ENCODE peak calls at places on chromosomes 4 and X, in ten cellular contexts. W is colonic mucosa, M is adipocyte, N is HAP-1, Q is mesenchymal stem cell, D is endodermal cell, G is fibroblast of lung, B is right atrium auricular region, S is GM23248, F is IMR-90. Y is an unnamed sample. For H3K27me3, the result is how much of the 10 kb centered on the place peaks cover.

GRCh38 chr4:83929550-83929949 is 393.6 kb downstream of the GPAT3 start:
- DNase-seq in G (no peak), Q (no peak), M (no peak), B (no peak), F (no peak), D (no peak), S (no peak), N (no peak), W (no peak), Y (no peak)

GRCh38 chr4:46839128-46839527 is 69.9 kb downstream of the COX7B2 start:
- DNase-seq in D (peak), M (no peak), G (no peak), F (no peak), S (no peak), Q (no peak), N (no peak), W (no peak), B (no peak), Y (no peak)

GRCh38 chrX:154802838-154803410 is 2.4 kb downstream of the MPP1 start:
- DNase-seq in S (no peak), G (no peak), D (no peak), B (no peak), Q (no peak), M (no peak), F (no peak), N (no peak), W (no peak), Y (no peak)

GRCh38 chr4:73446336-73446938 is 10.4 kb downstream of the AFP start:
- DNase-seq in N (peak), D (no peak), S (peak), F (peak), M (peak), G (peak), W (no peak), Q (peak), B (no peak), Y (no peak)

GRCh38 chr4:9781343-9782135 is at the start of gene DRD5:
- DNase-seq in N (no peak), S (no peak), W (no peak), G (no peak), Q (no peak), M (no peak), D (peak), B (no peak), F (no peak), Y (no peak)

GRCh38 chr4:91904556-91904955 is 399.2 kb upstream of the GRID2 start:
- DNase-seq in F (no peak), G (no peak), S (no peak), W (no peak), N (no peak), M (no peak), Q (no peak), B (no peak), D (no peak), Y (no peak)

GRCh38 chr4:38802561-38803355 is 1.8 kb downstream of the TLR1 start:
- DNase-seq in S (no peak), N (no peak), F (no peak), G (no peak), Q (no peak), M (no peak), B (no peak), D (no peak), W (no peak), Y (no peak)

GRCh38 chr4:39825741-39826231 is 127.8 kb downstream of the UBE2K start:
- DNase-seq in Q (peak), F (peak), S (peak), B (peak), N (no peak), G (peak), D (no peak), M (peak), W (no peak), Y (no peak)

GRCh38 chrX:104660092-104660491 is 94.1 kb downstream of the IL1RAPL2 start:
- DNase-seq in S (no peak), N (no peak), M (no peak), F (no peak), G (no peak), W (no peak), D (no peak), Q (no peak), B (no peak), Y (no peak)

GRCh38 chrX:13598877-13599276 is 29.5 kb downstream of the EGFL6 start:
- DNase-seq in Q (no peak), N (peak), W (no peak), G (no peak), B (no peak), S (peak), F (peak), M (no peak), D (no peak), Y (peak)

GRCh38 chrX:10173331-10173900 is 16.6 kb downstream of the CLCN4 start:
- DNase-seq in B (peak), Q (peak), S (peak), N (peak), D (peak), M (peak), W (peak), G (peak), F (peak), Y (peak)

GRCh38 chr4:38510201-38510600 is 153.8 kb upstream of the KLF3 start:
- DNase-seq in S (no peak), F (no peak), D (no peak), M (no peak), Q (no peak), W (no peak), N (no peak), G (peak), B (no peak), Y (no peak)

GRCh38 chrX:24928114-24928513 is 87.7 kb downstream of the ARX start:
- DNase-seq in G (no peak), D (no peak), N (no peak), M (no peak), F (no peak), B (no peak), W (no peak), Q (no peak), S (no peak), Y (no peak)

GRCh38 chrX:150038356-150038755 is 100.1 kb upstream of the EOLA2 start:
- DNase-seq in B (no peak), N (no peak), D (no peak), Q (peak), M (no peak), G (no peak), W (no peak), F (no peak), S (no peak), Y (peak)

GRCh38 chrX:13825178-13825762 is 8.4 kb upstream of the GPM6B start:
- DNase-seq in M (no peak), S (no peak), G (no peak), N (no peak), W (no peak), Q (no peak), B (no peak), D (no peak), F (no peak), Y (no peak)

GRCh38 chr4:183438458-183439113 is 5.8 kb upstream of the CDKN2AIP start:
- DNase-seq in D (no peak), M (peak), B (no peak), F (peak), G (peak), W (peak), N (no peak), S (peak), Q (peak), Y (peak)

GRCh38 chr4:24394041-24394440 is 190.3 kb downstream of the DHX15 start:
- DNase-seq in W (no peak), M (no peak), D (no peak), G (peak), B (no peak), S (peak), Q (peak), F (peak), N (no peak), Y (peak)

GRCh38 chr4:8911311-8912088 is 39.9 kb upstream of the HMX1 start:
- DNase-seq in M (peak), D (peak), B (peak), N (no peak), G (no peak), Q (no peak), W (peak), S (peak), F (no peak), Y (peak)

GRCh38 chr4:3472411-3473141 is 9.5 kb downstream of the DOK7 start:
- DNase-seq in Q (no peak), F (no peak), N (no peak), D (no peak), B (no peak), G (no peak), S (no peak), W (no peak), M (no peak), Y (no peak)

GRCh38 chrX:153420851-153421599 is 9.8 kb downstream of the ZFP92 start:
- DNase-seq in B (no peak), W (no peak), D (no peak), N (no peak), Q (no peak), G (no peak), M (no peak), S (no peak), F (no peak), Y (no peak)

GRCh38 chr4:8302331-8302730 is 32.8 kb downstream of the HTRA3 start:
- DNase-seq in D (peak), G (no peak), S (no peak), Q (no peak), W (no peak), M (no peak), N (no peak), F (no peak), B (no peak), Y (no peak)

GRCh38 chrX:100413231-100413630 is 3.2 kb upstream of the PCDH19 start:
- DNase-seq in N (peak), M (peak), W (peak), S (peak), D (peak), B (peak), Q (peak), G (peak), F (peak), Y (peak)

GRCh38 chrX:130058667-130059066 is 51.6 kb downstream of the ELF4 start:
- DNase-seq in D (no peak), N (no peak), W (no peak), S (no peak), B (no peak), F (no peak), G (no peak), Q (no peak), M (no peak), Y (no peak)

GRCh38 chr4:101604976-101605375 is 185.6 kb upstream of the BANK1 start:
- DNase-seq in N (no peak), G (peak), B (no peak), F (no peak), D (no peak), M (peak), Q (no peak), S (no peak), W (no peak), Y (no peak)

GRCh38 chrX:26032141-26032917 is 105.8 kb upstream of the MAGEB18 start:
- DNase-seq in N (no peak), W (no peak), S (no peak), F (no peak), B (no peak), Q (no peak), G (peak), M (no peak), D (no peak), Y (no peak)

GRCh38 chr4:147791341-147791740 is 59.5 kb downstream of the ARHGAP10 start:
- DNase-seq in G (no peak), S (no peak), N (no peak), F (no peak), W (no peak), D (no peak), B (no peak), Q (no peak), M (no peak), Y (no peak)

GRCh38 chrX:101160001-101160400 is 59.6 kb upstream of the DRP2 start:
- DNase-seq in W (no peak), N (no peak), B (no peak), S (no peak), M (no peak), D (no peak), G (peak), Q (no peak), F (no peak), Y (no peak)

GRCh38 chrX:24495700-24496099 is 30.6 kb downstream of the PDK3 start:
- DNase-seq in S (no peak), F (no peak), B (no peak), N (no peak), Q (no peak), W (no peak), D (no peak), M (no peak), G (no peak), Y (no peak)

GRCh38 chrX:102126863-102127262 is 1.4 kb downstream of the TCEAL2 start:
- DNase-seq in D (peak), W (no peak), S (no peak), G (no peak), B (no peak), Q (no peak), M (no peak), F (no peak), N (no peak), Y (no peak)

DNA sequence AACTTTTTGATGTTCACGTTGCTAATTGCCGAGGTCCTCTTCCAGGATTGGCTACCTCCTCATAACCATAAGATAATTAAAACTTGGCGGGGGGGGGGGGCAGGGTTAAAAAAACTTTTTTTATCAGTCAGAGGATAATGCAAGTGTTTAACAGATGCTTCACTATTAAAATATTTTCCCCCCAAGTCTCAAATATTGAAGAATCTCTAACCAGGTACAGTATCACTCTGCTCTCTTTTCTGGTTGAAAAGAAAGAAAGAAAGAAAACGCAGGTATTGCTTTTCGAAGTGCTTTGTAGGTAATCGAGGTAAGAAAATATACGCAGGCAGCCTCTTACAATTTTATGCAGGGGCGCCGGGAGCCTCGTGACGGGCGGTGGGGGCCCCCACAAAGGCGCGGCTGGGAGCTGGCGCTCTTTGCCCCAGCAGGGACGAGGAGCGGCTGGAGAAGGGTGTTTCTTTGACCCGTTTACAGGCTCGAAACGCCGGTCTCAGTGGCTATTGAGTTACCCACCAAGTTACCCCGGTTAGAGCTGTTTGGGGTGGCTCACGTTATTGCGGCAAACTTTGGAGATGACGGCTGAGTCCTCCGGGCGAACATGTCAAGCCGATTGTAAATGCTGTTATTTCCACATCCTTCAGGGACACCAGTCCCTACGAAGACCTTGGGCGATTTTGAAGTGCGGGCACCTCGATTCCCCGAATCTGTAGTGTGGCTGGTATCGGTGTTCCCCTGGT is 465 bp upstream of the HAND2 start:
- DNase-seq in G (no peak), B (no peak), D (peak), W (no peak), F (no peak), N (no peak), Q (no peak), M (peak), S (peak), Y (no peak)
- H3K27me3 ChIP-seq in G (half or more), B (under half), D (half or more), W (half or more), F (half or more), N (under half), Q (half or more), M (under half), S (under half), Y (under half)

GRCh38 chr4:80192252-80192866 is 4.9 kb upstream of the PRDM8 start:
- DNase-seq in S (no peak), D (no peak), F (no peak), Q (no peak), N (no peak), W (no peak), G (no peak), B (no peak), M (no peak), Y (no peak)
- H3K27me3 ChIP-seq in S (under half), D (half or more), F (under half), Q (under half), N (under half), W (under half), G (under half), B (under half), M (under half), Y (under half)

GRCh38 chr4:110620352-110621327 is 2.2 kb downstream of the PITX2 start:
- DNase-seq in G (peak), B (no peak), Q (peak), N (no peak), S (no peak), F (no peak), M (no peak), D (peak), W (peak), Y (peak)

GRCh38 chr4:110618091-110619000 is 4.5 kb downstream of the PITX2 start:
- DNase-seq in B (no peak), N (no peak), D (peak), W (no peak), G (no peak), S (no peak), F (no peak), Q (peak), M (no peak), Y (no peak)

GRCh38 chr4:110621328-110621812 is 1.5 kb downstream of the PITX2 start:
- DNase-seq in W (no peak), G (no peak), Q (peak), N (no peak), F (no peak), M (no peak), S (no peak), D (no peak), B (no peak), Y (no peak)

GRCh38 chr4:110619001-110619350 is 3.9 kb downstream of the PITX2 start:
- DNase-seq in S (no peak), F (no peak), B (no peak), Q (no peak), W (no peak), D (no peak), M (no peak), N (no peak), G (no peak), Y (no peak)

GRCh38 chr4:110619401-110620247 is 3.3 kb downstream of the PITX2 start:
- DNase-seq in B (no peak), S (no peak), D (peak), W (no peak), F (no peak), M (no peak), G (no peak), Q (peak), N (no peak), Y (peak)
- H3K27me3 ChIP-seq in B (under half), S (under half), D (under half), W (half or more), F (half or more), M (under half), G (half or more), Q (half or more), N (under half), Y (under half)

GRCh38 chr4:54234497-54235205 is 5.6 kb downstream of the PDGFRA start:
- DNase-seq in D (no peak), W (no peak), M (peak), G (no peak), S (peak), B (no peak), Q (no peak), N (no peak), F (no peak), Y (no peak)

GRCh38 chr4:54232151-54232688 is 3.1 kb downstream of the PDGFRA start:
- DNase-seq in Q (peak), M (peak), F (no peak), S (peak), N (no peak), W (no peak), B (no peak), D (no peak), G (peak), Y (peak)

GRCh38 chr4:54233697-54234496 is 4.8 kb downstream of the PDGFRA start:
- DNase-seq in W (peak), G (peak), N (peak), D (peak), S (peak), F (peak), M (peak), Q (peak), B (peak), Y (peak)

GRCh38 chr4:54231419-54232150 is 2.5 kb downstream of the PDGFRA start:
- DNase-seq in Q (peak), W (peak), B (peak), S (peak), D (peak), G (peak), M (peak), N (peak), F (peak), Y (peak)

GRCh38 chr4:54233128-54233696 is 4.1 kb downstream of the PDGFRA start:
- DNase-seq in Q (peak), S (peak), F (peak), N (peak), B (peak), D (peak), W (peak), M (peak), G (peak), Y (peak)
- H3K27me3 ChIP-seq in Q (under half), S (under half), F (under half), N (under half), B (under half), D (half or more), W (under half), M (under half), G (under half), Y (under half)

GRCh38 chrX:137031039-137031438 is 2.8 kb downstream of the GPR101 start:
- DNase-seq in M (no peak), F (no peak), W (no peak), D (no peak), S (no peak), B (no peak), G (no peak), Q (no peak), N (no peak), Y (no peak)
- H3K27me3 ChIP-seq in M (half or more), F (under half), W (under half), D (half or more), S (under half), B (under half), G (under half), Q (half or more), N (half or more), Y (under half)

DNA sequence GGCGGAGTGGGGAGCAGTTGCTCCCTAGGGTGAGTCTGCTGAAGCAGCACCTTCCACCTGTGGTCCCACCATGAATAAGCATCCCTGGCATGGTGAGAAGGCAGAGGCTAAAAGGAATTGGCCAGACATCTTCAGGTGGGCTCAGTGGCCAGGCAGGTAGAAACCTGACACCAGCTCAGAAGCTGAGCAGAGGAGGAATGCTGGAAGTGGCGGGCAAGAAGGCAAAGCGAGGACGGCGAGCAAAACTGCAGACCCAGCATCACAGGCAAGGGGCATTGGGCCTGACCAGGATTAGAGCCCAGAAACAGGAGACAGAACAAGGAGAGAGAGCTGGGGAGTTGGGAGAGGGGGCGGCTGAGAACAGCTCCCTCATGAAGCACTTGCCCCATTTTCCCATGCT is 25.3 kb downstream of the TSC22D3 start:
- DNase-seq in B (no peak), G (no peak), S (no peak), Q (no peak), N (no peak), D (peak), M (no peak), F (no peak), W (no peak), Y (no peak)
- H3K27me3 ChIP-seq in B (under half), G (under half), S (under half), Q (under half), N (under half), D (half or more), M (half or more), F (half or more), W (under half), Y (under half)

GRCh38 chr4:164614999-164615398 is 138.9 kb upstream of the SMIM31 start:
- DNase-seq in W (no peak), M (no peak), N (no peak), S (no peak), D (peak), G (peak), Q (no peak), B (no peak), F (no peak), Y (no peak)
- H3K27me3 ChIP-seq in W (under half), M (under half), N (under half), S (under half), D (under half), G (under half), Q (under half), B (under half), F (under half), Y (under half)

GRCh38 chr4:152936446-152937279 is 540 bp downstream of the FHDC1 start:
- DNase-seq in F (peak), N (peak), W (peak), M (peak), B (no peak), G (peak), D (peak), Q (peak), S (peak), Y (peak)
- H3K27me3 ChIP-seq in F (half or more), N (under half), W (under half), M (under half), B (under half), G (under half), D (under half), Q (under half), S (under half), Y (under half)

Y was measured in MG63.